ENCODE peak calls at places on chromosomes 7 and 10, in nine cellular contexts. Z, O, H, A, J, L, I, E and D are unnamed samples.

GRCh38 chr7:156147771-156148504 is 335.7 kb upstream of the SHH start:
- DNase-seq in Z (no peak), O (no peak), H (no peak), A (no peak), J (no peak), L (no peak), I (no peak), E (no peak), D (no peak)

GRCh38 chr10:110505130-110505815 is 7.6 kb downstream of the DUSP5 start:
- DNase-seq in Z (no peak), O (no peak), H (no peak), A (no peak), J (no peak), L (no peak), I (peak), E (no peak), D (no peak)

GRCh38 chr7:1744296-1745017 is 74.4 kb downstream of the ELFN1 start:
- DNase-seq in Z (no peak), O (no peak), H (no peak), A (no peak), J (no peak), L (no peak), I (no peak), E (no peak), D (no peak)

GRCh38 chr10:126391162-126391880 is 3.0 kb upstream of the ADAM12 start:
- DNase-seq in Z (no peak), O (no peak), H (no peak), A (no peak), J (no peak), L (no peak), I (peak), E (no peak), D (no peak)

GRCh38 chr7:123643495-123644428 is 11.9 kb upstream of the LMOD2 start:
- DNase-seq in Z (peak), O (no peak), H (no peak), A (no peak), J (no peak), L (no peak), I (peak), E (no peak), D (peak)

GRCh38 chr7:142557971-142558582 is 191.2 kb upstream of the PRSS1 start:
- DNase-seq in Z (peak), O (no peak), H (peak), A (peak), J (peak), L (no peak), I (peak), E (peak), D (no peak)

GRCh38 chr7:51456471-51457060 is 140.0 kb upstream of the COBL start:
- DNase-seq in Z (no peak), O (no peak), H (no peak), A (no peak), J (no peak), L (no peak), I (no peak), E (no peak), D (no peak)

GRCh38 chr10:104907509-104907908 is 266.4 kb downstream of the SORCS3 start:
- DNase-seq in Z (no peak), O (no peak), H (no peak), A (no peak), J (no peak), L (no peak), I (no peak), E (no peak), D (no peak)

GRCh38 chr7:28407643-28408042 is 4.7 kb upstream of the CREB5 start:
- DNase-seq in Z (peak), O (no peak), H (no peak), A (no peak), J (no peak), L (no peak), I (peak), E (no peak), D (no peak)

GRCh38 chr10:6737080-6737641 is 157.1 kb upstream of the PRKCQ start:
- DNase-seq in Z (peak), O (no peak), H (no peak), A (no peak), J (no peak), L (peak), I (peak), E (no peak), D (peak)

GRCh38 chr7:133690740-133691139 is 436.4 kb upstream of the LRGUK start:
- DNase-seq in Z (no peak), O (no peak), H (no peak), A (no peak), J (no peak), L (no peak), I (no peak), E (no peak), D (no peak)

GRCh38 chr10:121015916-121016315 is 164.8 kb downstream of the WDR11 start:
- DNase-seq in Z (no peak), O (no peak), H (no peak), A (no peak), J (no peak), L (no peak), I (no peak), E (no peak), D (no peak)

GRCh38 chr10:8321990-8322389 is 267.5 kb downstream of the GATA3 start:
- DNase-seq in Z (no peak), O (no peak), H (no peak), A (no peak), J (no peak), L (no peak), I (no peak), E (no peak), D (no peak)

GRCh38 chr10:88991161-88991899 is 732 bp downstream of the FAS start:
- DNase-seq in Z (peak), O (peak), H (peak), A (peak), J (peak), L (peak), I (peak), E (peak), D (peak)

GRCh38 chr7:31690892-31691291 is 3.9 kb downstream of the PPP1R17 start:
- DNase-seq in Z (no peak), O (no peak), H (no peak), A (no peak), J (no peak), L (no peak), I (no peak), E (no peak), D (no peak)

GRCh38 chr10:91974960-91975359 is 51.4 kb downstream of the BTAF1 start:
- DNase-seq in Z (peak), O (no peak), H (no peak), A (no peak), J (no peak), L (no peak), I (peak), E (no peak), D (no peak)

GRCh38 chr10:28676968-28677888 is at the start of gene BAMBI:
- DNase-seq in Z (peak), O (peak), H (peak), A (peak), J (peak), L (peak), I (peak), E (peak), D (peak)

GRCh38 chr7:5636914-5637313 is 144.5 kb downstream of the RNF216 start:
- DNase-seq in Z (peak), O (no peak), H (no peak), A (no peak), J (no peak), L (peak), I (peak), E (peak), D (peak)

GRCh38 chr10:55091691-55092328 is 290.8 kb upstream of the PCDH15 start:
- DNase-seq in Z (peak), O (no peak), H (no peak), A (no peak), J (no peak), L (no peak), I (peak), E (no peak), D (no peak)

GRCh38 chr10:123229927-123230630 is 75.9 kb downstream of the BUB3 start:
- DNase-seq in Z (peak), O (no peak), H (no peak), A (no peak), J (no peak), L (no peak), I (peak), E (no peak), D (no peak)

GRCh38 chr7:97576043-97576442 is 155.8 kb upstream of the TAC1 start:
- DNase-seq in Z (no peak), O (no peak), H (no peak), A (no peak), J (no peak), L (no peak), I (no peak), E (no peak), D (no peak)

GRCh38 chr7:39300276-39300675 is 265.9 kb upstream of the YAE1 start:
- DNase-seq in Z (no peak), O (no peak), H (no peak), A (no peak), J (no peak), L (no peak), I (no peak), E (no peak), D (no peak)

GRCh38 chr10:111076682-111077661 is at the start of gene ADRA2A:
- DNase-seq in Z (peak), O (no peak), H (no peak), A (peak), J (no peak), L (no peak), I (peak), E (peak), D (peak)

GRCh38 chr7:19146699-19147098 is 1.5 kb upstream of the FERD3L start:
- DNase-seq in Z (peak), O (no peak), H (no peak), A (no peak), J (no peak), L (no peak), I (peak), E (peak), D (no peak)

GRCh38 chr7:4769753-4770152 is 5.7 kb upstream of the AP5Z1 start:
- DNase-seq in Z (no peak), O (no peak), H (no peak), A (no peak), J (no peak), L (no peak), I (no peak), E (no peak), D (no peak)

GRCh38 chr7:94571816-94572215 is 62.2 kb downstream of the CASD1 start:
- DNase-seq in Z (no peak), O (no peak), H (no peak), A (no peak), J (no peak), L (no peak), I (no peak), E (no peak), D (no peak)

GRCh38 chr10:70656489-70656888 is 15.8 kb upstream of the ADAMTS14 start:
- DNase-seq in Z (peak), O (no peak), H (peak), A (no peak), J (peak), L (no peak), I (peak), E (no peak), D (peak)